ENCODE peak calls at places on chromosomes 13 and 19, in six cellular contexts. B, R, N, F, U and J are unnamed samples. For H3K36me3 and H3K9me3, the result is how much of the 10 kb centered on the place peaks cover.

GRCh38 chr19:48069435-48069834 is 25.6 kb upstream of the CABP5 start:
- DNase-seq in N (no peak), F (no peak), R (no peak), B (peak), U (no peak), J (no peak)

GRCh38 chr19:28466107-28467045 is 746.6 kb downstream of the UQCRFS1 start:
- DNase-seq in R (peak), F (peak), B (peak), U (peak), N (peak), J (peak)

GRCh38 chr13:69279213-69279612 is 828.4 kb upstream of the ATXN8OS start:
- DNase-seq in N (no peak), U (no peak), F (no peak), B (no peak), R (no peak), J (no peak)

GRCh38 chr19:19211499-19212432 is at the start of gene NCAN:
- DNase-seq in N (no peak), F (no peak), B (no peak), R (no peak), U (peak), J (no peak)

GRCh38 chr13:49791753-49792549 is 531 bp downstream of the KPNA3 start:
- DNase-seq in F (peak), N (peak), U (peak), R (peak), B (peak), J (peak)

GRCh38 chr13:79386125-79386822 is 19.8 kb downstream of the RBM26 start:
- DNase-seq in U (no peak), N (no peak), F (no peak), B (no peak), R (no peak), J (no peak)

GRCh38 chr19:15138427-15138826 is 31.2 kb downstream of the SYDE1 start:
- DNase-seq in F (no peak), N (peak), R (no peak), B (no peak), U (no peak), J (no peak)

GRCh38 chr13:73572824-73573223 is 514.0 kb downstream of the KLF5 start:
- DNase-seq in B (no peak), N (no peak), F (no peak), R (no peak), U (no peak), J (no peak)

GRCh38 chr19:58511353-58512208 is at the start of gene SLC27A5:
- DNase-seq in U (no peak), B (no peak), R (no peak), F (no peak), N (no peak), J (no peak)

GRCh38 chr19:35037716-35038622 is 3.6 kb upstream of the HPN start:
- DNase-seq in N (no peak), R (no peak), F (no peak), U (no peak), B (no peak), J (no peak)

GRCh38 chr19:55259540-55260210 is 858 bp upstream of the PPP6R1 start:
- DNase-seq in U (no peak), R (no peak), B (no peak), N (no peak), F (no peak), J (peak)
- H3K4me3 ChIP-seq in U (peak), R (peak), B (peak), N (peak), F (peak), J (peak)

GRCh38 chr19:7976461-7976860 is 29.0 kb downstream of the ELAVL1 start:
- DNase-seq in F (no peak), U (no peak), R (no peak), B (no peak), N (no peak), J (no peak)
- H3K36me3 ChIP-seq in F (under half), U (under half), R (under half), B (half or more), N (under half), J (half or more)

DNA sequence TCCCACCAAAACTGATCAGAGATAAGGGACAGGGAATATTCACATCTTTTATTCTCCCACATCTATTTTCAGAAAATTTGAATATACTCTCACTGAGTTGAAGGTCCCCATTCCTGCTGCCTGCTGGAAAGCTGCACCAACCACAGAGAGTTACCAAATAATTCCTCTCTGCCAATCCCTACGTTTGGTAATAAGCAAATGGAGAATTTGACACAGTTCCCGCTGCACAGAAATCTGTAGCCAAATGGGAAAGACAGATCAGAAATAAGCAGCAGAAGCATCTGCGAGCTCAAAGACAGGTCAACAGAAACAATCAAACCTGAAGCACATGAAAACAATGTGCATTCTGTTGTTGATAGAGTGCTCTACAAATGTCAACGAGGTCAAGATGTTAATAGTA is 9.9 kb downstream of the ZNF112 start:
- DNase-seq in R (no peak), U (no peak), N (no peak), B (no peak), F (no peak), J (no peak)
- H3K9me3 ChIP-seq in R (under half), U (under half), N (under half), B (under half), F (under half), J (under half)

GRCh38 chr13:21913010-21913409 is 242.1 kb downstream of the FGF9 start:
- DNase-seq in U (peak), R (no peak), B (no peak), F (no peak), N (no peak), J (no peak)
- H3K4me3 ChIP-seq in U (no peak), R (no peak), B (no peak), F (no peak), N (no peak), J (no peak)

DNA sequence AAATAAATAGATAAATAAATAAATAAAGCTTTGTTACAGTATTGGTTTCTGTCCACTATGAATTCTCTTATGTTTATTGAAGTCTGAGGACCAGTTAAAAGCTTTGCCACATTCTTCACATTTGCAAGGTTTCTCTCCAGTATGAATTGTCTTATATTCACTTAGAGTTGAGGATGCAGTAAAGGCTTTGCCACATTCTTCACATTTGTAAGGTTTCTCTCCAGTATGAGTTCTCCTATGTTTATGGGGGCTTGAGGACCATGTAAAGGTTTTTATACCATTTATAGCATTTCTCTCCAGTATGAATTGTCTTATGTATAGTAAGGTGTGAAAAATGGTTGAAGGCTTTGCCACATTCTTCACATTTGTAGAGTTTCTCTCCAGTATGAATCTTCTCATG is 168.3 kb downstream of the ZNF737 start:
- DNase-seq in N (no peak), B (no peak), R (no peak), U (no peak), F (no peak), J (no peak)
- H3K36me3 ChIP-seq in N (under half), B (under half), R (under half), U (under half), F (under half), J (under half)

DNA sequence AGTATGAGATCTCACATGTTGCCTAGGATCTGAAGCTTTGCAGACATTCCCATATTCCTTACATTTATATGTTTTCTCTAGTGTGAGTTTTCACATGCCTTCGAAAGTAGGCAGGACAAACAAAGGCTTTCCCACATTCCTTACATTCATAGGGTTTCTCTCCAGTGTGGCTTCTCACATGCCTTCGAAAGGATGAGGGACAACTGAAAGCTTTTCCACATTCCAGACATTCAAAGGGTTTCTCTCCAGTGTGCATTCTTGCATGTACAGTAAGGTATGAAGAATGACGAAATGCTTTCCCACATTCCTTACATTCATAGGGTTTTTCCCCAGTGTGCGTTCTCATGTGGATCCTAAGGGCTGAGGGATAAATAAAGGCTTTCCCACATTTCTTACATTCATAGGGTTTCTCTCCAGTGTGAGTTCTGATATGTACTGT is 14.2 kb downstream of the ZNF699 start:
- DNase-seq in R (no peak), B (no peak), F (no peak), U (no peak), N (no peak), J (no peak)
- H3K9me3 ChIP-seq in R (under half), B (half or more), F (half or more), U (under half), N (half or more), J (under half)